ENCODE peak calls at places on chromosomes 3 and 15, in four cellular contexts. D is upper lobe of left lung, O is K562, F is H9. C is an unnamed sample.

GRCh38 chr3:120198305-120198878 is 86.6 kb downstream of the GPR156 start:
- DNase-seq in F (no peak), D (no peak), O (no peak), C (no peak)

GRCh38 chr15:25345943-25346342 is 92.9 kb downstream of the UBE3A start:
- DNase-seq in F (peak), O (no peak), D (no peak), C (no peak)

GRCh38 chr3:197750863-197751737 is 1.4 kb downstream of the FYTTD1 start:
- DNase-seq in D (peak), O (no peak), F (no peak), C (no peak)

GRCh38 chr15:39199076-39199475 is 381.8 kb upstream of the THBS1 start:
- DNase-seq in O (no peak), D (no peak), F (no peak), C (no peak)

GRCh38 chr3:77815467-77815866 is 775.6 kb downstream of the ROBO2 start:
- DNase-seq in O (no peak), D (no peak), F (peak), C (no peak)

GRCh38 chr3:195467641-195468390 is 25.0 kb upstream of the ACAP2 start:
- DNase-seq in D (no peak), F (no peak), O (no peak), C (no peak)

GRCh38 chr15:64180235-64180824 is 17.5 kb upstream of the PPIB start:
- DNase-seq in D (no peak), F (peak), O (no peak), C (no peak)

GRCh38 chr3:155335955-155336354 is 42.5 kb upstream of the STRIT1 start:
- DNase-seq in F (no peak), D (no peak), O (no peak), C (no peak)

GRCh38 chr3:37984596-37984995 is 6.0 kb upstream of the VILL start:
- DNase-seq in F (no peak), D (no peak), O (no peak), C (no peak)

GRCh38 chr15:31435256-31435781 is 108.7 kb downstream of the KLF13 start:
- DNase-seq in D (peak), O (peak), F (peak), C (no peak)

GRCh38 chr15:57316451-57316850 is 59.9 kb upstream of the CGNL1 start:
- DNase-seq in F (no peak), D (no peak), O (no peak), C (no peak)

GRCh38 chr15:90291679-90292356 is 26.3 kb downstream of the NGRN start:
- DNase-seq in O (peak), D (peak), F (peak), C (no peak)

GRCh38 chr3:98918586-98918985 is 17.1 kb upstream of the DCBLD2 start:
- DNase-seq in D (no peak), O (no peak), F (no peak), C (no peak)

GRCh38 chr3:169083126-169083525 is 580.4 kb downstream of the MECOM start:
- DNase-seq in O (no peak), D (no peak), F (no peak), C (no peak)

GRCh38 chr3:19489936-19490335 is 341.6 kb downstream of the KCNH8 start:
- DNase-seq in D (no peak), F (no peak), O (no peak), C (no peak)

GRCh38 chr3:64917914-64918313 is 230.1 kb upstream of the ADAMTS9 start:
- DNase-seq in F (no peak), D (no peak), O (peak), C (no peak)

GRCh38 chr3:67648229-67648628 is 6.2 kb downstream of the SUCLG2 start:
- DNase-seq in D (no peak), F (no peak), O (no peak), C (no peak)

GRCh38 chr15:69869881-69870465 is 227.7 kb downstream of the TLE3 start:
- DNase-seq in F (no peak), D (no peak), O (no peak), C (no peak)

GRCh38 chr3:13564751-13565560 is 16.0 kb downstream of the FBLN2 start:
- DNase-seq in D (no peak), F (peak), O (no peak), C (no peak)

GRCh38 chr15:62850791-62851291 is 191.7 kb upstream of the TPM1 start:
- DNase-seq in O (no peak), D (no peak), F (no peak), C (no peak)

GRCh38 chr3:99505646-99506269 is 132.6 kb upstream of the COL8A1 start:
- DNase-seq in O (no peak), F (no peak), D (peak), C (no peak)

GRCh38 chr3:53130179-53131135 is at the start of gene RFT1:
- DNase-seq in O (peak), D (peak), F (peak), C (peak)

GRCh38 chr3:53132347-53132746 is 2.1 kb upstream of the RFT1 start:
- DNase-seq in O (no peak), D (no peak), F (no peak), C (no peak)

GRCh38 chr3:53134631-53135232 is 4.5 kb upstream of the RFT1 start:
- DNase-seq in F (peak), O (peak), D (peak), C (no peak)

GRCh38 chr3:53129344-53129743 is 891 bp downstream of the RFT1 start:
- DNase-seq in F (no peak), D (no peak), O (peak), C (no peak)

GRCh38 chr3:53131136-53131495 is 881 bp upstream of the RFT1 start:
- DNase-seq in D (no peak), F (no peak), O (peak), C (no peak)
- H3K27ac ChIP-seq in D (peak), F (no peak), O (peak), C (peak)

GRCh38 chr3:157913751-157914150 is 192.5 kb downstream of the SHOX2 start:
- DNase-seq in D (no peak), F (no peak), O (no peak), C (no peak)
- H3K27ac ChIP-seq in D (no peak), F (no peak), O (no peak), C (no peak)

DNA sequence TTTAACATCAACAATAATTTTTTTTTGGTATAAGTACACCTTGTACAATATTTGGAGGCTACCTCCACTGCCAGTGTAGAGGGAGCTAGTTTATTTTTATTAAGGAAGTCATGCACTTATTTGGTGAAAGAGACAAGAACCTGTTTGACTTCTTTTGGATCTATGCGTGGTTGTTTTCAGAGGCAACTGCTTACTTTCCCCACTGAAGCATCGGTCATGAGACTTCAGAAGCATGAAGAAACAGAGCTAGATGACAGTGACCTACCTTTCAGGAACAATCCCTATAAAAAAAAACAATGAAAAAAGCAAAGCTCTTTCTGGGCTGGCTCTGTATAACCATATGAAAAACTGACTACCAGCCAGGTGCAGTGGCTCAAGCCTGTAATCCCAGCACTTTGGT is 20.0 kb upstream of the ZNF148 start:
- DNase-seq in D (no peak), F (no peak), O (no peak), C (peak)
- H3K27ac ChIP-seq in D (no peak), F (no peak), O (no peak), C (no peak)

GRCh38 chr3:152316318-152316717 is 47.6 kb downstream of the MBNL1 start:
- DNase-seq in D (no peak), F (no peak), O (no peak), C (no peak)

GRCh38 chr3:152313914-152314313 is 45.2 kb downstream of the MBNL1 start:
- DNase-seq in F (no peak), O (no peak), D (no peak), C (no peak)

GRCh38 chr3:152314677-152315353 is 46.1 kb downstream of the MBNL1 start:
- DNase-seq in D (no peak), F (no peak), O (no peak), C (no peak)

GRCh38 chr3:152317184-152317583 is 48.5 kb downstream of the MBNL1 start:
- DNase-seq in O (no peak), F (no peak), D (peak), C (no peak)

GRCh38 chr3:152315623-152316022 is 46.9 kb downstream of the MBNL1 start:
- DNase-seq in D (no peak), O (no peak), F (no peak), C (no peak)
- H3K27ac ChIP-seq in D (peak), O (peak), F (no peak), C (no peak)

C was measured in epithelial cell of prostate.